ENCODE peak calls at places on chromosomes 1 and 21, in ten cellular contexts. R is endothelial cell, A is pancreas, E is mammary epithelial cell, G is lung, T is hepatocyte, Q is brain microvascular endothelial cell, X is GM06990, M is heart right ventricle, S is lower lobe of right lung. W is an unnamed sample.

GRCh38 chr1:15290382-15290781 is 43.4 kb downstream of the FHAD1 start:
- DNase-seq in E (peak; percentile 67), M (no peak), T (no peak), G (no peak), R (no peak), Q (peak; percentile 83), S (no peak), X (no peak), A (no peak), W (no peak)

GRCh38 chr21:39673163-39673562 is 60.4 kb downstream of the B3GALT5 start:
- DNase-seq in S (no peak), E (no peak), X (no peak), Q (no peak), G (no peak), M (no peak), R (no peak), A (no peak), T (no peak), W (no peak)

GRCh38 chr1:43275826-43276620 is 6.2 kb downstream of the TMEM125 start:
- DNase-seq in A (no peak), R (no peak), T (no peak), M (no peak), E (no peak), X (no peak), S (peak; percentile 24), G (no peak), Q (no peak), W (no peak)

GRCh38 chr1:106755682-106756406 is 300.6 kb upstream of the PRMT6 start:
- DNase-seq in R (no peak), S (no peak), Q (peak; percentile 61), G (no peak), A (no peak), X (no peak), T (no peak), M (no peak), E (peak; percentile 71), W (no peak)

GRCh38 chr1:174769961-174770549 is 229.7 kb upstream of the CACYBP start:
- DNase-seq in T (peak; percentile 53), M (no peak), Q (peak; percentile 18), R (no peak), A (no peak), X (peak; percentile 16), E (peak; percentile 34), S (no peak), G (no peak), W (peak; percentile 51)

GRCh38 chr1:160115545-160116276 is at the start of gene ATP1A2:
- DNase-seq in S (no peak), T (no peak), R (no peak), Q (no peak), X (no peak), A (no peak), M (peak; percentile 84), G (no peak), E (no peak), W (no peak)

GRCh38 chr1:88801575-88802208 is 89.7 kb downstream of the GTF2B start:
- DNase-seq in A (no peak), T (no peak), Q (no peak), E (peak; percentile 61), R (no peak), G (no peak), X (no peak), S (no peak), M (no peak), W (no peak)

GRCh38 chr1:204751883-204752687 is 66.5 kb upstream of the LRRN2 start:
- DNase-seq in S (no peak), T (peak; percentile 61), X (no peak), Q (no peak), A (peak; percentile 45), R (no peak), M (no peak), E (peak; percentile 40), G (no peak), W (no peak)

GRCh38 chr1:182752077-182752826 is 37.3 kb upstream of the NPL start:
- DNase-seq in Q (no peak), T (no peak), E (peak; percentile 43), G (no peak), M (peak; percentile 48), X (no peak), R (peak; percentile 6), A (no peak), S (no peak), W (no peak)

GRCh38 chr1:184574588-184574987 is 180.1 kb downstream of the EDEM3 start:
- DNase-seq in E (no peak), M (no peak), Q (no peak), G (no peak), A (no peak), S (no peak), T (no peak), R (no peak), X (no peak), W (no peak)

GRCh38 chr1:54800899-54801759 is at the start of gene TTC22:
- DNase-seq in T (peak; percentile 83), G (peak; percentile 72), R (peak; percentile 19), A (peak; percentile 90), M (no peak), X (peak; percentile 78), E (peak; percentile 72), S (peak; percentile 85), Q (no peak), W (peak; percentile 83)

GRCh38 chr1:8497196-8497878 is 179.4 kb downstream of the SLC45A1 start:
- DNase-seq in S (no peak), R (no peak), Q (no peak), A (no peak), E (peak; percentile 55), G (no peak), X (no peak), M (no peak), T (no peak), W (no peak)

GRCh38 chr1:62237950-62238374 is 43.3 kb downstream of the L1TD1 start:
- DNase-seq in T (no peak), E (no peak), G (no peak), S (no peak), M (no peak), R (no peak), Q (no peak), A (no peak), X (no peak), W (no peak)

GRCh38 chr1:235041201-235041600 is 87.4 kb downstream of the TOMM20 start:
- DNase-seq in R (no peak), T (no peak), E (no peak), G (no peak), M (no peak), S (no peak), Q (no peak), A (no peak), X (no peak), W (no peak)

GRCh38 chr1:109149874-109150601 is 36.1 kb downstream of the ELAPOR1 start:
- DNase-seq in E (no peak), M (no peak), R (no peak), S (no peak), A (no peak), Q (no peak), T (no peak), G (no peak), X (no peak), W (no peak)

GRCh38 chr1:95793893-95794292 is 559.9 kb downstream of the RWDD3 start:
- DNase-seq in M (no peak), G (no peak), X (no peak), A (no peak), T (peak; percentile 11), E (peak; percentile 4), S (no peak), R (no peak), Q (no peak), W (no peak)
- TF ChIP-seq CTCF in M (no peak), G (no peak), X (no peak), A (no peak), T (peak; percentile 30), E (no peak), S (no peak), R (no peak), Q (no peak), W (no peak)

DNA sequence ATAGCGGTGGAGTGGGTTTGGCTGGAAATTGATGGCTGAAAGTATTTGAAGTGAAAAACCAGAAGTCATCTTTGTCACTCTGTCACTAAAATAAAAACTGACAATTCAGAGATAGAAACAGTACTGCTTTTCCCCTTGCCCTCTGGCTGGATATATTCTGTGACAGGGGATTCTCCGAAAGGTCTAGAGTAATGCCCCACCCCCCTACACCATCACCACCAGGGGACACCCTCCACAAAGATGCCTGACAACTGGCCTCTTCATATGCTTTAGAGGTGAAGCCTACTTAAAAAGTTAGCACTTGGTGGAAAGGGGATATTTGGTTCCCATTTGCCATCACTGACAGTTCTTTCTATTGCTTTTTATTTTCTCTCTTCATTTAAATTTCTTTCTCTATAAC is 73.5 kb downstream of the SGIP1 start:
- DNase-seq in A (no peak), R (no peak), T (no peak), Q (no peak), E (no peak), M (no peak), X (no peak), S (no peak), G (no peak), W (no peak)
- TF ChIP-seq CTCF in A (no peak), R (no peak), T (no peak), Q (peak; percentile 36), E (no peak), M (no peak), X (no peak), S (no peak), G (no peak), W (no peak)

DNA sequence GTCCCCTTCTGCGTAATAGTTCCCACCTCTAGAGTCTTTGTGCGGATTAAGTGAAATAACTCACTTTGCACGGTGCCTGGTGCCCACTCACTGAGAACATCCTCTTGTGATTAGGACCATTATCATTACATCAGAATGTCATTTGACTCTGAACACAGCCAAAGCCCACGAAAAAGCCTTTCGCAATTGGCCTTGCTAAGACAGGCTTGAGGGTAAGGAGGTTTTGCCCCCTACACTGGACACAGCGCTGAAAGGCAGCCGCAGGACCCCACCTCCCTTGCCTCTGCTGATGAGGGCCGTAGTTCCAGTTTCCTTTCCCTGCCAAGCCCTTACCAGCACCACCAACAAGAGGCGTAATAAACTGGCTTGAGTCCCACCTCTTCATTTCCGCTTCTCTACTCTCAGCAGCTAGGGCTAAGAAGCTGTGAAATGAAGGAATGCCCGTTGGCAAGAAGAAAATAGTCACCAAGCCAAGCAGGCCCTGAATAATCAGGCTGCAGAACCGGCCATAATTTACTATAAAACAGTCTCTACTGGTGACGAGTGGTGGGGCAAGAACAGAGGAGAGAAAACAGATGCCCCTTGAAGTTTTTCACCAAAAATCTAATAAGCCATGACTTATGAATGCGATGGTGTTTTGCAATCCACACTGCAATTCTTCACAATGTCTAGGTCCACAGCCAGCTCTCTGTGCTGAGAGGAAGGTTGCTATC is 53.1 kb downstream of the SH3GLB1 start:
- DNase-seq in R (no peak), A (no peak), T (peak; percentile 39), X (no peak), E (peak; percentile 41), Q (no peak), M (no peak), G (peak; percentile 39), S (no peak), W (no peak)
- TF ChIP-seq CTCF in R (no peak), A (no peak), T (no peak), X (no peak), E (no peak), Q (no peak), M (no peak), G (no peak), S (no peak), W (no peak)

GRCh38 chr1:248686815-248687214 is 15.8 kb downstream of the OR14I1 start:
- DNase-seq in T (no peak), E (no peak), A (no peak), X (peak; percentile 32), S (no peak), M (no peak), Q (no peak), R (no peak), G (no peak), W (peak; percentile 60)

GRCh38 chr1:248691567-248692155 is 10.9 kb downstream of the OR14I1 start:
- DNase-seq in G (no peak), S (no peak), R (no peak), Q (no peak), M (no peak), A (peak; percentile 53), E (no peak), T (no peak), X (no peak), W (no peak)

GRCh38 chr1:248688527-248689298 is 13.9 kb downstream of the OR14I1 start:
- DNase-seq in X (peak; percentile 38), M (no peak), Q (no peak), T (no peak), R (no peak), S (no peak), G (no peak), A (no peak), E (no peak), W (peak; percentile 41)
- TF ChIP-seq CTCF in X (no peak), M (no peak), Q (no peak), T (no peak), R (no peak), S (no peak), G (no peak), A (no peak), E (no peak), W (no peak)